ENCODE peak calls at places on chromosomes 1 and 21, in five cellular contexts. R, C, N, V and A are unnamed samples.

GRCh38 chr1:53121319-53122172 is 20.9 kb downstream of the SLC1A7 start:
- DNase-seq in R (no peak), C (peak; percentile 64), N (no peak), V (no peak), A (peak; percentile 45)

GRCh38 chr1:219329606-219330005 is 155.9 kb downstream of the LYPLAL1 start:
- DNase-seq in R (no peak), C (no peak), N (no peak), V (no peak), A (no peak)

GRCh38 chr1:241325441-241325840 is 31.6 kb downstream of the RGS7 start:
- DNase-seq in R (no peak), C (no peak), N (no peak), V (no peak), A (no peak)

GRCh38 chr1:161956097-161956496 is 67.6 kb downstream of the OLFML2B start:
- DNase-seq in R (no peak), C (no peak), N (no peak), V (no peak), A (no peak)

GRCh38 chr1:187566371-187566770 is 737.6 kb downstream of the PLA2G4A start:
- DNase-seq in R (no peak), C (no peak), N (no peak), V (no peak), A (no peak)

GRCh38 chr1:197481101-197481500 is 213.0 kb downstream of the CRB1 start:
- DNase-seq in R (no peak), C (peak; percentile 17), N (peak; percentile 66), V (no peak), A (no peak)

GRCh38 chr1:227330709-227331108 is 12.4 kb upstream of the CDC42BPA start:
- DNase-seq in R (no peak), C (no peak), N (no peak), V (no peak), A (no peak)

GRCh38 chr1:53162621-53163020 is 20.2 kb upstream of the SLC1A7 start:
- DNase-seq in R (no peak), C (no peak), N (no peak), V (no peak), A (no peak)

GRCh38 chr1:109657395-109657794 is 1.5 kb downstream of the GSTM4 start:
- DNase-seq in R (no peak), C (no peak), N (no peak), V (no peak), A (no peak)

GRCh38 chr1:36735939-36736730 is 253.4 kb upstream of the CSF3R start:
- DNase-seq in R (peak; percentile 88), C (no peak), N (no peak), V (no peak), A (no peak)

GRCh38 chr21:45289655-45290515 is 2.2 kb upstream of the POFUT2 start:
- DNase-seq in R (peak; percentile 56), C (no peak), N (no peak), V (peak; percentile 42), A (no peak)

GRCh38 chr1:213138892-213139291 is 87.9 kb downstream of the RPS6KC1 start:
- DNase-seq in R (no peak), C (no peak), N (no peak), V (no peak), A (no peak)

GRCh38 chr1:61828814-61829213 is 86.5 kb downstream of the PATJ start:
- DNase-seq in R (no peak), C (no peak), N (no peak), V (no peak), A (no peak)

GRCh38 chr1:203117611-203118575 is 9.6 kb upstream of the ADORA1 start:
- DNase-seq in R (peak; percentile 92), C (no peak), N (peak; percentile 54), V (peak; percentile 63), A (peak; percentile 89)

GRCh38 chr21:28714795-28715464 is 277.7 kb downstream of the LTN1 start:
- DNase-seq in R (no peak), C (no peak), N (no peak), V (no peak), A (no peak)

GRCh38 chr1:19003371-19004290 is 47.2 kb upstream of the IFFO2 start:
- DNase-seq in R (no peak), C (no peak), N (no peak), V (no peak), A (no peak)

GRCh38 chr1:53585116-53585515 is 125.9 kb downstream of the DMRTB1 start:
- DNase-seq in R (no peak), C (no peak), N (peak; percentile 84), V (no peak), A (no peak)

GRCh38 chr1:87224209-87224608 is 104.5 kb upstream of the LMO4 start:
- DNase-seq in R (no peak), C (peak; percentile 58), N (no peak), V (peak; percentile 50), A (no peak)

GRCh38 chr21:31559368-31560119 is 99.9 kb upstream of the SOD1 start:
- DNase-seq in R (peak; percentile 99), C (peak; percentile 94), N (peak; percentile 96), V (peak; percentile 94), A (no peak)

GRCh38 chr1:15936025-15936424 is 39.9 kb downstream of the ZBTB17 start:
- DNase-seq in R (no peak), C (no peak), N (no peak), V (no peak), A (no peak)

GRCh38 chr1:44390277-44390676 is 14.8 kb upstream of the RNF220 start:
- DNase-seq in R (no peak), C (peak; percentile 84), N (no peak), V (peak; percentile 57), A (no peak)

GRCh38 chr1:226639631-226640061 is 91.1 kb downstream of the STUM start:
- DNase-seq in R (no peak), C (no peak), N (no peak), V (no peak), A (no peak)

GRCh38 chr1:211648336-211648735 is 27.1 kb downstream of the NEK2 start:
- DNase-seq in R (peak; percentile 50), C (peak; percentile 47), N (no peak), V (peak; percentile 58), A (peak; percentile 29)

GRCh38 chr21:25457411-25457810 is 149.9 kb downstream of the MRPL39 start:
- DNase-seq in R (no peak), C (peak; percentile 47), N (no peak), V (no peak), A (no peak)

GRCh38 chr1:215744419-215744818 is 177.3 kb downstream of the KCTD3 start:
- DNase-seq in R (no peak), C (no peak), N (no peak), V (no peak), A (no peak)

GRCh38 chr1:174247472-174247871 is 88.2 kb downstream of the RABGAP1L start:
- DNase-seq in R (no peak), C (no peak), N (no peak), V (no peak), A (no peak)

GRCh38 chr1:39434797-39435395 is 56.5 kb upstream of the BMP8A start:
- DNase-seq in R (no peak), C (no peak), N (no peak), V (peak; percentile 18), A (no peak)

GRCh38 chr1:240020871-240021270 is 70.8 kb upstream of the FMN2 start:
- DNase-seq in R (no peak), C (no peak), N (no peak), V (no peak), A (no peak)

GRCh38 chr21:32372755-32373154 is 20.1 kb downstream of the URB1 start:
- DNase-seq in R (no peak), C (no peak), N (no peak), V (no peak), A (no peak)

GRCh38 chr1:225765982-225766674 is 11.5 kb upstream of the SRP9 start:
- DNase-seq in R (no peak), C (no peak), N (no peak), V (no peak), A (no peak)